ENCODE peak calls at places on chromosomes 7 and 10, in six cellular contexts. One of them, this sample, is unnamed.

GRCh38 chr7:77348371-77348813 is 67.8 kb downstream of the GSAP start:
- ATAC-seq in A549: peak; percentile 34
- ATAC-seq in upper lobe of left lung: no peak
- ATAC-seq in HepG2: no peak
- ATAC-seq in K562: no peak
- ATAC-seq in GM12878: no peak
- ATAC-seq in this sample: peak; percentile 80

GRCh38 chr10:32388258-32389027 is 41.5 kb upstream of the EPC1 start:
- ATAC-seq in A549: no peak
- ATAC-seq in upper lobe of left lung: no peak
- ATAC-seq in HepG2: no peak
- ATAC-seq in K562: no peak
- ATAC-seq in GM12878: no peak
- ATAC-seq in this sample: no peak

GRCh38 chr7:47757946-47758371 is 176.0 kb upstream of the TNS3 start:
- ATAC-seq in A549: no peak
- ATAC-seq in upper lobe of left lung: peak; percentile 69
- ATAC-seq in HepG2: no peak
- ATAC-seq in K562: no peak
- ATAC-seq in GM12878: no peak
- ATAC-seq in this sample: peak; percentile 79

GRCh38 chr10:865924-866576 is 65.5 kb downstream of the LARP4B start:
- ATAC-seq in A549: no peak
- ATAC-seq in upper lobe of left lung: no peak
- ATAC-seq in HepG2: no peak
- ATAC-seq in K562: no peak
- ATAC-seq in GM12878: no peak
- ATAC-seq in this sample: no peak

GRCh38 chr10:29609696-29610095 is 25.1 kb downstream of the SVIL start:
- ATAC-seq in A549: no peak
- ATAC-seq in upper lobe of left lung: no peak
- ATAC-seq in HepG2: no peak
- ATAC-seq in K562: no peak
- ATAC-seq in GM12878: no peak
- ATAC-seq in this sample: no peak

GRCh38 chr10:114195079-114195478 is 15.9 kb downstream of the TDRD1 start:
- ATAC-seq in A549: no peak
- ATAC-seq in upper lobe of left lung: no peak
- ATAC-seq in HepG2: no peak
- ATAC-seq in K562: no peak
- ATAC-seq in GM12878: peak; percentile 80
- ATAC-seq in this sample: no peak

GRCh38 chr10:77418211-77418640 is 219.4 kb downstream of the KCNMA1 start:
- ATAC-seq in A549: no peak
- ATAC-seq in upper lobe of left lung: no peak
- ATAC-seq in HepG2: no peak
- ATAC-seq in K562: no peak
- ATAC-seq in GM12878: no peak
- ATAC-seq in this sample: peak; percentile 48

GRCh38 chr10:60955957-60956425 is 12.0 kb upstream of the RHOBTB1 start:
- ATAC-seq in A549: peak; percentile 88
- ATAC-seq in upper lobe of left lung: no peak
- ATAC-seq in HepG2: peak; percentile 98
- ATAC-seq in K562: no peak
- ATAC-seq in GM12878: no peak
- ATAC-seq in this sample: no peak

GRCh38 chr7:107190090-107190489 is 21.3 kb downstream of the HBP1 start:
- ATAC-seq in A549: no peak
- ATAC-seq in upper lobe of left lung: no peak
- ATAC-seq in HepG2: no peak
- ATAC-seq in K562: no peak
- ATAC-seq in GM12878: no peak
- ATAC-seq in this sample: no peak

GRCh38 chr10:63542835-63543575 is 21.8 kb downstream of the REEP3 start:
- ATAC-seq in A549: no peak
- ATAC-seq in upper lobe of left lung: no peak
- ATAC-seq in HepG2: no peak
- ATAC-seq in K562: no peak
- ATAC-seq in GM12878: no peak
- ATAC-seq in this sample: no peak

GRCh38 chr7:91043924-91044660 is 220.1 kb upstream of the FZD1 start:
- ATAC-seq in A549: no peak
- ATAC-seq in upper lobe of left lung: no peak
- ATAC-seq in HepG2: no peak
- ATAC-seq in K562: no peak
- ATAC-seq in GM12878: no peak
- ATAC-seq in this sample: no peak

GRCh38 chr10:93751074-93751572 is 6.6 kb upstream of the LGI1 start:
- ATAC-seq in A549: no peak
- ATAC-seq in upper lobe of left lung: no peak
- ATAC-seq in HepG2: no peak
- ATAC-seq in K562: no peak
- ATAC-seq in GM12878: no peak
- ATAC-seq in this sample: no peak

GRCh38 chr10:117684673-117685211 is 142.2 kb downstream of the EMX2 start:
- ATAC-seq in A549: peak; percentile 51
- ATAC-seq in upper lobe of left lung: no peak
- ATAC-seq in HepG2: no peak
- ATAC-seq in K562: peak; percentile 58
- ATAC-seq in GM12878: peak; percentile 68
- ATAC-seq in this sample: peak; percentile 44

GRCh38 chr7:116752305-116753074 is 80.5 kb downstream of the MET start:
- ATAC-seq in A549: peak; percentile 34
- ATAC-seq in upper lobe of left lung: no peak
- ATAC-seq in HepG2: no peak
- ATAC-seq in K562: no peak
- ATAC-seq in GM12878: no peak
- ATAC-seq in this sample: peak; percentile 13

GRCh38 chr7:359226-359775 is 69.3 kb downstream of the FOXL3 start:
- ATAC-seq in A549: no peak
- ATAC-seq in upper lobe of left lung: no peak
- ATAC-seq in HepG2: peak; percentile 40
- ATAC-seq in K562: no peak
- ATAC-seq in GM12878: no peak
- ATAC-seq in this sample: no peak

GRCh38 chr10:48985621-48986158 is 46.0 kb upstream of the LRRC18 start:
- ATAC-seq in A549: no peak
- ATAC-seq in upper lobe of left lung: peak; percentile 19
- ATAC-seq in HepG2: no peak
- ATAC-seq in K562: no peak
- ATAC-seq in GM12878: no peak
- ATAC-seq in this sample: no peak

GRCh38 chr7:36946401-36946739 is 222.1 kb upstream of the AOAH start:
- ATAC-seq in A549: no peak
- ATAC-seq in upper lobe of left lung: no peak
- ATAC-seq in HepG2: no peak
- ATAC-seq in K562: no peak
- ATAC-seq in GM12878: no peak
- ATAC-seq in this sample: no peak
- TF ChIP-seq EP300 in A549: no peak
- TF ChIP-seq EP300 in upper lobe of left lung: no peak
- TF ChIP-seq EP300 in HepG2: no peak
- TF ChIP-seq EP300 in K562: no peak
- TF ChIP-seq EP300 in GM12878: no peak
- TF ChIP-seq EP300 in this sample: no peak

GRCh38 chr10:121078672-121079102 is 227.5 kb downstream of the WDR11 start:
- ATAC-seq in A549: no peak
- ATAC-seq in upper lobe of left lung: peak; percentile 19
- ATAC-seq in HepG2: no peak
- ATAC-seq in K562: no peak
- ATAC-seq in GM12878: no peak
- ATAC-seq in this sample: no peak
- TF ChIP-seq EP300 in A549: no peak
- TF ChIP-seq EP300 in upper lobe of left lung: no peak
- TF ChIP-seq EP300 in HepG2: no peak
- TF ChIP-seq EP300 in K562: no peak
- TF ChIP-seq EP300 in GM12878: no peak
- TF ChIP-seq EP300 in this sample: no peak

DNA sequence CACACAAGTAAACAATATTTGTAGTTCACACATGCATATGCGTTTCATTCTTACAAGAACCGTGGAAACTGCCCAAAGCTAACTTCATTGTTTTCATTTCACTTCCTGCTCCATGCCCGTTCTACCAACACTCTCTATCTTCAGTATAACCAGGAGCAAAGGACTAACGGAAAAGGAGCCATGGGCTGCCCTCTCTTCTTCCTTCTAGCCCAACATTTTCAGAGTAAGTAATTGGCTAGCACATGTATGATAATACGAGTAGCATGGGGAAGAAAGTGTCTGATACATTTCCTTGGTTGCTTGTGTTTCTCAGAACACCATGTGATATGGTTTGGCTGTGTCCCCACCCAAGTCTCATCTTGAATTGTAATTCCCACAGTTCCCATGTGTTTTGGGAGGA is 38.8 kb downstream of the ZNF783 start:
- ATAC-seq in A549: no peak
- ATAC-seq in upper lobe of left lung: no peak
- ATAC-seq in HepG2: no peak
- ATAC-seq in K562: no peak
- ATAC-seq in GM12878: no peak
- ATAC-seq in this sample: no peak
- TF ChIP-seq EP300 in A549: no peak
- TF ChIP-seq EP300 in upper lobe of left lung: no peak
- TF ChIP-seq EP300 in HepG2: no peak
- TF ChIP-seq EP300 in K562: no peak
- TF ChIP-seq EP300 in GM12878: no peak
- TF ChIP-seq EP300 in this sample: no peak

GRCh38 chr10:126334272-126334671 is 54.0 kb downstream of the ADAM12 start:
- ATAC-seq in A549: no peak
- ATAC-seq in upper lobe of left lung: no peak
- ATAC-seq in HepG2: no peak
- ATAC-seq in K562: no peak
- ATAC-seq in GM12878: no peak
- ATAC-seq in this sample: no peak
- TF ChIP-seq EP300 in A549: no peak
- TF ChIP-seq EP300 in upper lobe of left lung: no peak
- TF ChIP-seq EP300 in HepG2: no peak
- TF ChIP-seq EP300 in K562: no peak
- TF ChIP-seq EP300 in GM12878: no peak
- TF ChIP-seq EP300 in this sample: no peak

GRCh38 chr7:11743016-11743415 is 89.0 kb downstream of the THSD7A start:
- ATAC-seq in A549: no peak
- ATAC-seq in upper lobe of left lung: no peak
- ATAC-seq in HepG2: no peak
- ATAC-seq in K562: no peak
- ATAC-seq in GM12878: no peak
- ATAC-seq in this sample: no peak

GRCh38 chr7:11737723-11738122 is 94.3 kb downstream of the THSD7A start:
- ATAC-seq in A549: no peak
- ATAC-seq in upper lobe of left lung: no peak
- ATAC-seq in HepG2: no peak
- ATAC-seq in K562: no peak
- ATAC-seq in GM12878: no peak
- ATAC-seq in this sample: no peak

GRCh38 chr7:11747715-11748485 is 84.1 kb downstream of the THSD7A start:
- ATAC-seq in A549: no peak
- ATAC-seq in upper lobe of left lung: no peak
- ATAC-seq in HepG2: no peak
- ATAC-seq in K562: no peak
- ATAC-seq in GM12878: no peak
- ATAC-seq in this sample: no peak

GRCh38 chr7:11746591-11746990 is 85.4 kb downstream of the THSD7A start:
- ATAC-seq in A549: no peak
- ATAC-seq in upper lobe of left lung: no peak
- ATAC-seq in HepG2: no peak
- ATAC-seq in K562: no peak
- ATAC-seq in GM12878: no peak
- ATAC-seq in this sample: no peak

DNA sequence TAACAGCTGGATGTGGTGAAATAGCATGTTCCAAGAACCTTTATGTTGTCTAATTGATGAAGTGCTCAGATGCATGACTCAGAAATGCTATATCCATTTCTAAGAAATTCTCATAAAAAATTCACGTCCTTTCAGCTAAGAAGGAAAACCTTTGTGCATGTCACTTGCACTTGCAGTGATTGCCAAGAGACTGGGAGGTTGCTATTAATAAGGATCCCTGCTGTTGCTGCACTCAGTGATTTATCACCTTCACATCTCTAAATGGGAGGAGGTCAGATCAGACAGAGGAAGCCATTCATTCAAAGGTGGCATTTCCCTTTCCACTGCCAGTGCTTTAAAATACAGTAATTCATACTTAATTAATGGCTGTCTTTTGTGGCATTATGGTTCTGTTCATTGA is 89.5 kb downstream of the THSD7A start:
- ATAC-seq in A549: no peak
- ATAC-seq in upper lobe of left lung: no peak
- ATAC-seq in HepG2: no peak
- ATAC-seq in K562: no peak
- ATAC-seq in GM12878: no peak
- ATAC-seq in this sample: no peak
- TF ChIP-seq EP300 in A549: no peak
- TF ChIP-seq EP300 in upper lobe of left lung: no peak
- TF ChIP-seq EP300 in HepG2: no peak
- TF ChIP-seq EP300 in K562: no peak
- TF ChIP-seq EP300 in GM12878: no peak
- TF ChIP-seq EP300 in this sample: no peak

GRCh38 chr7:135745702-135746312 is 2.8 kb downstream of the FAM180A start:
- ATAC-seq in A549: peak; percentile 76
- ATAC-seq in upper lobe of left lung: no peak
- ATAC-seq in HepG2: no peak
- ATAC-seq in K562: peak; percentile 76
- ATAC-seq in GM12878: no peak
- ATAC-seq in this sample: peak; percentile 81
- TF ChIP-seq EP300 in A549: no peak
- TF ChIP-seq EP300 in upper lobe of left lung: no peak
- TF ChIP-seq EP300 in HepG2: no peak
- TF ChIP-seq EP300 in K562: no peak
- TF ChIP-seq EP300 in GM12878: no peak
- TF ChIP-seq EP300 in this sample: no peak

GRCh38 chr7:124942405-124942804 is 12.8 kb upstream of the POT1 start:
- ATAC-seq in A549: no peak
- ATAC-seq in upper lobe of left lung: no peak
- ATAC-seq in HepG2: no peak
- ATAC-seq in K562: no peak
- ATAC-seq in GM12878: no peak
- ATAC-seq in this sample: no peak

GRCh38 chr7:124940306-124940705 is 10.7 kb upstream of the POT1 start:
- ATAC-seq in A549: no peak
- ATAC-seq in upper lobe of left lung: no peak
- ATAC-seq in HepG2: no peak
- ATAC-seq in K562: no peak
- ATAC-seq in GM12878: no peak
- ATAC-seq in this sample: no peak

GRCh38 chr7:124937076-124937475 is 7.5 kb upstream of the POT1 start:
- ATAC-seq in A549: no peak
- ATAC-seq in upper lobe of left lung: no peak
- ATAC-seq in HepG2: no peak
- ATAC-seq in K562: no peak
- ATAC-seq in GM12878: no peak
- ATAC-seq in this sample: no peak
- TF ChIP-seq EP300 in A549: no peak
- TF ChIP-seq EP300 in upper lobe of left lung: no peak
- TF ChIP-seq EP300 in HepG2: no peak
- TF ChIP-seq EP300 in K562: no peak
- TF ChIP-seq EP300 in GM12878: no peak
- TF ChIP-seq EP300 in this sample: no peak

GRCh38 chr7:23105644-23106490 is at the start of gene KLHL7:
- ATAC-seq in A549: peak; percentile 96
- ATAC-seq in upper lobe of left lung: peak; percentile 99
- ATAC-seq in HepG2: peak; percentile 98
- ATAC-seq in K562: peak; percentile 97
- ATAC-seq in GM12878: peak; percentile 98
- ATAC-seq in this sample: peak; percentile 100
- TF ChIP-seq EP300 in A549: no peak
- TF ChIP-seq EP300 in upper lobe of left lung: no peak
- TF ChIP-seq EP300 in HepG2: no peak
- TF ChIP-seq EP300 in K562: no peak
- TF ChIP-seq EP300 in GM12878: no peak
- TF ChIP-seq EP300 in this sample: no peak

This sample was measured in gastroesophageal sphincter.